ENCODE peak calls at places on chromosomes 7 and 10, in four cellular contexts. W is AG08396, M is HT1080, B is PC-9. G is an unnamed sample.

GRCh38 chr7:99975782-99976521 is at the start of gene AZGP1:
- DNase-seq in W (no peak), B (no peak), M (peak), G (no peak)

GRCh38 chr7:138000081-138000701 is 1.7 kb downstream of the CREB3L2 start:
- DNase-seq in B (peak), M (peak), W (peak), G (peak)

GRCh38 chr10:14659626-14660196 is 115.0 kb downstream of the FAM107B start:
- DNase-seq in M (no peak), B (no peak), W (no peak), G (no peak)

GRCh38 chr7:141354251-141354650 is 197.0 kb upstream of the AGK start:
- DNase-seq in B (no peak), W (no peak), M (peak), G (no peak)

GRCh38 chr10:4247379-4247778 is 462.4 kb upstream of the KLF6 start:
- DNase-seq in W (no peak), M (no peak), B (no peak), G (no peak)

GRCh38 chr10:128422999-128423398 is 296.8 kb upstream of the MKI67 start:
- DNase-seq in B (no peak), M (no peak), W (no peak), G (no peak)

GRCh38 chr10:97095701-97096300 is 90.0 kb downstream of the SLIT1 start:
- DNase-seq in B (no peak), W (no peak), M (no peak), G (no peak)

GRCh38 chr7:107180378-107180777 is 11.6 kb downstream of the HBP1 start:
- DNase-seq in M (peak), B (peak), W (no peak), G (peak)

GRCh38 chr7:158075633-158076001 is 512.0 kb downstream of the PTPRN2 start:
- DNase-seq in B (no peak), M (no peak), W (no peak), G (no peak)

GRCh38 chr7:22548313-22548712 is 48.3 kb upstream of the STEAP1B start:
- DNase-seq in W (no peak), B (no peak), M (no peak), G (no peak)

GRCh38 chr10:130380056-130380455 is 243.9 kb downstream of the GLRX3 start:
- DNase-seq in W (no peak), M (no peak), B (no peak), G (no peak)

GRCh38 chr7:147670759-147671158 is 919.8 kb upstream of the C7orf33 start:
- DNase-seq in W (no peak), M (no peak), B (no peak), G (no peak)

GRCh38 chr7:85529197-85529596 is 342.3 kb upstream of the SEMA3D start:
- DNase-seq in B (no peak), W (no peak), M (no peak), G (no peak)

GRCh38 chr7:2955177-2955768 is 88.4 kb downstream of the CARD11 start:
- DNase-seq in M (no peak), W (no peak), B (no peak), G (no peak)

GRCh38 chr7:45594780-45595535 is 20.8 kb downstream of the ADCY1 start:
- DNase-seq in W (no peak), M (no peak), B (no peak), G (no peak)

G was measured in foreskin keratinocyte.